ENCODE peak calls at places on chromosomes 5 and 9, in five cellular contexts. Q is A549, B is fibroblast of the aortic adventitia, I is HuH-7, V is transverse colon. D is an unnamed sample.

GRCh38 chr9:70402213-70402612 is 12.2 kb downstream of the KLF9 start:
- DNase-seq in I (no peak), Q (no peak), V (no peak), B (no peak), D (no peak)

GRCh38 chr5:179407191-179408175 is 62.2 kb upstream of the ADAMTS2 start:
- DNase-seq in I (no peak), Q (no peak), B (peak; percentile 28), V (no peak), D (no peak)

GRCh38 chr5:65263291-65263690 is 218.4 kb downstream of the ADAMTS6 start:
- DNase-seq in Q (no peak), I (no peak), B (peak; percentile 36), V (no peak), D (no peak)

GRCh38 chr5:164188733-164189148 is 683.3 kb downstream of the MAT2B start:
- DNase-seq in B (no peak), Q (no peak), V (no peak), I (peak; percentile 5), D (no peak)

GRCh38 chr9:89461302-89461701 is 36.6 kb downstream of the SEMA4D start:
- DNase-seq in I (no peak), V (no peak), Q (no peak), B (peak; percentile 5), D (peak; percentile 26)

GRCh38 chr9:4929917-4930316 is 55.2 kb upstream of the JAK2 start:
- DNase-seq in B (peak; percentile 26), V (no peak), Q (no peak), I (no peak), D (no peak)

GRCh38 chr5:67538855-67539506 is 342.4 kb upstream of the CD180 start:
- DNase-seq in I (no peak), Q (no peak), V (no peak), B (no peak), D (no peak)

GRCh38 chr5:143106175-143106574 is 297.3 kb downstream of the NR3C1 start:
- DNase-seq in I (peak; percentile 65), V (no peak), Q (peak; percentile 40), B (peak; percentile 69), D (peak; percentile 82)

GRCh38 chr9:89497978-89498844 is at the start of gene SEMA4D:
- DNase-seq in Q (peak; percentile 44), B (peak; percentile 10), I (no peak), V (peak; percentile 85), D (peak; percentile 82)

GRCh38 chr5:112004867-112005532 is 248.0 kb upstream of the NREP start:
- DNase-seq in V (no peak), I (no peak), Q (no peak), B (peak; percentile 55), D (no peak)

GRCh38 chr5:179974281-179974945 is 66.7 kb upstream of the TBC1D9B start:
- DNase-seq in Q (no peak), V (no peak), B (no peak), I (no peak), D (peak; percentile 39)

GRCh38 chr9:69502671-69503301 is 169.4 kb downstream of the APBA1 start:
- DNase-seq in Q (no peak), B (peak; percentile 49), V (no peak), I (no peak), D (no peak)

GRCh38 chr9:5688109-5688508 is 59.2 kb downstream of the RIC1 start:
- DNase-seq in I (no peak), V (no peak), B (peak; percentile 25), Q (no peak), D (no peak)

GRCh38 chr5:43038523-43038989 is 1.6 kb downstream of the ANXA2R start:
- DNase-seq in I (no peak), Q (no peak), V (peak; percentile 23), B (no peak), D (no peak)

GRCh38 chr9:122008559-122008958 is 84.5 kb downstream of the TTLL11 start:
- DNase-seq in I (no peak), Q (no peak), V (no peak), B (no peak), D (no peak)

GRCh38 chr9:118281787-118282186 is 577.6 kb downstream of the TLR4 start:
- DNase-seq in B (no peak), V (no peak), I (no peak), Q (no peak), D (no peak)

GRCh38 chr5:64874753-64875152 is 106.0 kb downstream of the CWC27 start:
- DNase-seq in V (no peak), B (peak; percentile 69), Q (no peak), I (no peak), D (no peak)

GRCh38 chr9:109313351-109313750 is 7.5 kb downstream of the EPB41L4B start:
- DNase-seq in V (peak; percentile 43), I (peak; percentile 60), B (no peak), Q (no peak), D (no peak)

GRCh38 chr5:89255845-89256463 is 373.0 kb upstream of the MEF2C start:
- DNase-seq in I (no peak), Q (peak; percentile 3), V (no peak), B (peak; percentile 68), D (no peak)

D was measured in body of pancreas.